ENCODE peak calls at places on chromosomes 7 and 10, in five cellular contexts. W is NCI-H2081; B is naive thymus-derived CD8-positive, alpha-beta T cell; L is stimulated activated effector memory CD8-positive, alpha-beta T cell treated with anti-CD3 and anti-CD28 coated beads, Interleukin-12 subunit alpha, Interleukin-12 subunit beta, amount 100 ng/mL, for 72 hours; K is fibroblast of lung. E is an unnamed sample.

GRCh38 chr7:106101726-106102125 is 10.4 kb downstream of the SYPL1 start:
- DNase-seq in K (no peak), W (no peak), L (no peak), B (no peak), E (no peak)

GRCh38 chr10:18829259-18829658 is 170.0 kb downstream of the ARL5B start:
- DNase-seq in W (peak), L (no peak), K (no peak), B (no peak), E (no peak)

GRCh38 chr7:33494473-33494872 is 365.1 kb downstream of the BBS9 start:
- DNase-seq in K (no peak), W (peak), B (no peak), L (no peak), E (no peak)

GRCh38 chr10:3911713-3912442 is 126.9 kb upstream of the KLF6 start:
- DNase-seq in W (no peak), K (no peak), L (no peak), B (no peak), E (no peak)

GRCh38 chr7:26078437-26079362 is 73.3 kb upstream of the NFE2L3 start:
- DNase-seq in K (peak), L (peak), B (peak), W (peak), E (peak)

GRCh38 chr10:50447691-50448090 is 176.1 kb downstream of the SGMS1 start:
- DNase-seq in B (no peak), W (no peak), L (no peak), K (no peak), E (no peak)

GRCh38 chr7:152850420-152850819 is 90.9 kb downstream of the ACTR3B start:
- DNase-seq in W (no peak), B (no peak), L (no peak), K (no peak), E (no peak)

GRCh38 chr7:103083210-103083609 is 8.3 kb downstream of the ARMC10 start:
- DNase-seq in L (no peak), K (no peak), B (no peak), W (no peak), E (no peak)